ENCODE peak calls at places on chromosomes 11 and 22, in nine cellular contexts. E is GM23338; M is CD4-positive, alpha-beta memory T cell; C is stomach; F is kidney; B is fibroblast of lung; H is thoracic aorta; K is astrocyte; S is lower lobe of right lung. Q is an unnamed sample.
A peak's percentile ranks its signal among the peaks of the same experiment; 100 is the strongest.

GRCh38 chr11:115469361-115469760 is 34.9 kb downstream of the CADM1 start:
- DNase-seq in E (no peak), F (no peak), S (no peak), H (no peak), K (no peak), C (no peak), M (no peak), B (no peak), Q (no peak)

GRCh38 chr11:113904379-113905101 is at the start of gene HTR3B:
- DNase-seq in M (no peak), C (no peak), F (no peak), B (no peak), E (peak; percentile 51), H (no peak), K (no peak), S (no peak), Q (no peak)

GRCh38 chr22:33210129-33210784 is 152.1 kb upstream of the SYN3 start:
- DNase-seq in E (peak; percentile 87), C (no peak), F (no peak), M (no peak), B (peak; percentile 5), S (no peak), K (no peak), H (no peak), Q (no peak)

GRCh38 chr11:75182652-75183051 is 31.7 kb downstream of the SLCO2B1 start:
- DNase-seq in K (no peak), S (no peak), M (no peak), B (no peak), H (no peak), E (no peak), F (no peak), C (no peak), Q (no peak)

GRCh38 chr11:128772814-128773213 is 78.9 kb downstream of the FLI1 start:
- DNase-seq in M (peak; percentile 52), F (peak; percentile 92), H (no peak), E (no peak), C (peak; percentile 76), B (no peak), K (no peak), S (peak; percentile 82), Q (no peak)

GRCh38 chr11:61173456-61173855 is 12.2 kb upstream of the VPS37C start:
- DNase-seq in B (no peak), F (no peak), M (no peak), S (no peak), C (peak; percentile 49), K (no peak), H (no peak), E (no peak), Q (no peak)

GRCh38 chr11:115207166-115207591 is 297.0 kb downstream of the CADM1 start:
- DNase-seq in H (no peak), E (no peak), C (no peak), K (no peak), F (no peak), M (no peak), B (no peak), S (no peak), Q (no peak)

GRCh38 chr11:14148653-14149273 is 186.2 kb downstream of the SPON1 start:
- DNase-seq in S (no peak), F (no peak), C (no peak), E (peak; percentile 30), M (peak; percentile 39), H (no peak), K (peak; percentile 6), B (peak; percentile 13), Q (no peak)

GRCh38 chr22:24338701-24339451 is 68.2 kb downstream of the SPECC1L start:
- DNase-seq in H (no peak), E (peak; percentile 35), C (no peak), S (no peak), M (no peak), F (no peak), K (peak; percentile 64), B (peak; percentile 73), Q (no peak)

GRCh38 chr11:111521132-111521531 is 6.6 kb downstream of the HOATZ start:
- DNase-seq in S (no peak), E (no peak), C (no peak), B (peak; percentile 85), H (no peak), F (no peak), M (no peak), K (peak; percentile 82), Q (no peak)

GRCh38 chr22:41256898-41257260 is 16.1 kb upstream of the CHADL start:
- DNase-seq in M (no peak), S (no peak), F (no peak), K (peak; percentile 29), H (no peak), C (no peak), E (peak; percentile 47), B (peak; percentile 34), Q (no peak)

GRCh38 chr11:57309106-57310059 is 15.4 kb downstream of the TNKS1BP1 start:
- DNase-seq in F (peak; percentile 66), C (no peak), S (no peak), M (no peak), H (no peak), K (no peak), B (no peak), E (no peak), Q (no peak)
- H3K27ac ChIP-seq in F (no peak overlapping the region), C (peak overlapping the region; percentile 90), S (peak overlapping the region; percentile 11), M (no peak overlapping the region), H (peak overlapping the region; percentile 84), K (no peak overlapping the region), B (peak overlapping the region; percentile 83), E (no peak overlapping the region), Q (peak overlapping the region; percentile 86)

DNA sequence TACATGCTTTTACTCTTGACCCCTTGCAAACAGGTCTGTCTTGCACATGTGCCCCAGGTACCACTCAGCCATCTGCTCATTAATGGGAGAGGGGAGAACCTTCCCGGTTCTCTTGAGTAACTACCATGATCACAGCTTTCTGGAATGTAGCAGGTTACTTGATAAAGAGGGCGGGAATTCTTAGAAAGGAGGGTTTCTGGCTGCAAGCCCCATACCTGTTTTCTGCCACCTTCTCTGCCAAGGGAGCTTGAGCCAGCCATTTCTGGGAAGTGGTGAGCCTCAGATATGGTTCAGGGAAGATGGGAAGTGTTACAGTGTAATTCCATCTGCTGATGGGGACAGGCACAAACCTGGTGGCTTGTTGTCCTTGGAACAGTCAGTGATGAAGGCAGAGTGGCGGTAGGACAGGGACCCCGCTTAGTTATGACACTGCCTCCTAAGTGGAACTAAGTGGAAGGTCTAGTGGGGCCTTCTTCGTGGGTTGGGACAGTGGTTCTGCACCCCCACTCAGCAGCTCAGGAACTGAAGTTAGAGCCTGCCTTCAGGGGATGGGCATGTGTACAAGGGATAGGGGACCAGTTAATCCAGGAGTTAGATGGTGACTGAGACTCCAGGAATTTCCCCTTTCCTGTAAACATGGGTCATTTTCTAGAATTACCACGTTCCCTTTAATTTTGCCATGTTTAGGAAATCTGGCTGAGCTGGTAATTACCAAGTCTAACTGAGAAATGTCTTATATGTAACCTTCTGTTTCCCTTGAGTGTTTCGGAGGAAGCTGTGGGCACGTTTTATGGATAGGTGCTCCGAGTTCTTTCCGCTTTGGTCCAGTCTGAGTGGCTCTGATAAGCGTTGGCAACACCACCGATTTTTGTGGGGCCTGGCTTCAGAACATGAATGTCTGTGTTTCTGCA is 35.2 kb downstream of the BCR start:
- DNase-seq in C (peak; percentile 66), H (no peak), M (no peak), K (peak; percentile 46), E (no peak), B (peak; percentile 57), S (peak; percentile 37), F (peak; percentile 54), Q (no peak)
- H3K4me1 ChIP-seq in C (peaks cover 88% of the 10 kb centered on the region), H (peaks cover 67% of the 10 kb centered on the region), M (peaks cover 87% of the 10 kb centered on the region), K (peaks cover 38% of the 10 kb centered on the region), E (peaks cover 44% of the 10 kb centered on the region), B (peaks cover 29% of the 10 kb centered on the region), S (peaks cover 76% of the 10 kb centered on the region), F (peaks cover 59% of the 10 kb centered on the region), Q (peaks cover 13% of the 10 kb centered on the region)

DNA sequence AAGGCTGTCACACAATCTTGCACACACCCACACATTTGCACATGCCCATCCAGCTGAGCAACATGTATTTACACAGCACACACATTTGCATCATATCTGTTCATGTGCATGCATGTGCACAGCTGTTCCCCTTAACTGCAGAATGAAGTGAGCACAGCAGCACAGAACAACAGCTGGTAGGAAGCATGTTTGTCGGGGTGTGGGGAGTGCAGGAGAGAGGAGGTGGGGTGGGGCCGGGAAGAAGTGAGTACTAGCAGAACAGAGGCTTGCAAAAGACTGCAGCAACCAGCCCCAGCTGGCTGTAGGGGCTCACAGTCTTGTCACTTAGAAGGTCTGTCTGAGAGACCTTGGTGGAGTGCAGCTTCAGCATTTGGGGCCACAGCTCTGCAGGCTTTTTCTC is 296.4 kb downstream of the KIRREL3 start:
- DNase-seq in S (no peak), F (no peak), H (no peak), M (no peak), B (no peak), K (no peak), C (no peak), E (no peak), Q (no peak)
- H3K4me3 ChIP-seq in S (no peak overlapping the region), F (no peak overlapping the region), H (no peak overlapping the region), M (no peak overlapping the region), B (no peak overlapping the region), K (no peak overlapping the region), C (no peak overlapping the region), E (no peak overlapping the region), Q (no peak overlapping the region)

GRCh38 chr11:118916842-118917388 is 8.8 kb downstream of the BCL9L start:
- DNase-seq in C (no peak), F (peak; percentile 87), M (no peak), E (peak; percentile 79), H (no peak), S (no peak), B (peak; percentile 68), K (peak; percentile 60), Q (no peak)

GRCh38 chr11:118914178-118914918 is 11.4 kb downstream of the BCL9L start:
- DNase-seq in E (peak; percentile 41), F (peak; percentile 86), S (no peak), C (no peak), H (no peak), B (peak; percentile 39), M (peak; percentile 80), K (peak; percentile 17), Q (peak; percentile 81)

GRCh38 chr11:118917488-118918127 is 8.1 kb downstream of the BCL9L start:
- DNase-seq in E (no peak), M (peak; percentile 63), S (peak; percentile 72), H (no peak), B (peak; percentile 74), K (peak; percentile 68), C (no peak), F (peak; percentile 89), Q (peak; percentile 65)

GRCh38 chr11:118915396-118915795 is 10.3 kb downstream of the BCL9L start:
- DNase-seq in M (no peak), B (no peak), S (no peak), E (no peak), C (no peak), F (peak; percentile 63), K (no peak), H (no peak), Q (no peak)

DNA sequence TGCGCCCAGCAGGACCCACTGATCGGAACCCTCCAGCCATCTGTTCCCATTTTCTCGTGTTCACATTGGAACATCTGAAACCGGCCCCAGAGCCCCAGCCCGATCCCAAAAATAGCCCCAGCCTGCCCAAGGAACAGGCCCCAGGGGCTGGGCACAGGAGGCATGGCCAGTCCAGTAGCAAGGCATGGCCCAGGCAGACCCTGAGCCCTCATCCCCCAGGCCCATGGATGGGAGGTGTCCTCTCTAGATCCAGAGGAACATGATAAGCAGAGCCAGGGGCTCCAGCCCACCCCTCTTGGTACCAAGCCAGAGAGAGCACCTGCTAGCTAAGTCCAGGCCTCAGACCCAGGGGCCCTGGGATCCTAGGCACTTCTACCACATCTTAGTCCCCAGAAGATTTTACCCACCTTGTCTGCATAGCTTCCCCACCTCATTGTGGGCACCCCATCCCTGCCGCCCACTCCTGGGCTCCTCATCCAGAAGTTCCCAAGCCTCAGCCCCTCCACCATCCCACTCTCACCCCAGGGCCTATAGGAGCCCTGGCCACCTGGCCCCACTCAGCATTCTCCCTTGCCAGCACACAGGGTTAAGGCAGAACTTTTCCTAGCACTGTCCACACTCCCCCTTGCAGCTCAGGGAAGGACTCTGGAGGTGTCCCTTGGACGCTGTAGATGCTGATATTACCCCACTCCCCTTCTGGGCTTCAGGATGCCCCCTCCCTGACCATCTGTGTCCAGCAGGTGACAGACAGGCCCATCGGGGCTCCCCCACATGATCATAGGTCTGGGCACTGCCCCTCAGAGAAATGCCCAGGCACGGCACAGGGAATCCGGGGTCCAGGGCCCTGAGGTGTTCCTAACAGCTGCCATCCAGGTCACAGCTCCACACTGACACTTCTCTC is 9.5 kb downstream of the BCL9L start:
- DNase-seq in M (no peak), C (no peak), S (no peak), K (no peak), H (no peak), F (peak; percentile 72), E (no peak), B (no peak), Q (no peak)
- H3K27ac ChIP-seq in M (peak overlapping the region; percentile 99), C (peak overlapping the region; percentile 99), S (peak overlapping the region; percentile 90), K (peak overlapping the region; percentile 93), H (peak overlapping the region; percentile 96), F (peak overlapping the region; percentile 90), E (peak overlapping the region; percentile 97), B (peak overlapping the region; percentile 99), Q (peak overlapping the region; percentile 100)

Q was measured in breast epithelium.